ENCODE peak calls at places on chromosomes 7 and 10, in six cellular contexts. One of them, this sample, is unnamed.

GRCh38 chr7:102117743-102118142 is 168.9 kb upstream of the SH2B2 start:
- DNase-seq in IMR-90: peak
- DNase-seq in neuronal stem cell: no peak
- DNase-seq in trophoblast cell: no peak
- DNase-seq in fibroblast of lung: peak
- DNase-seq in GM12878: no peak
- DNase-seq in this sample: no peak

GRCh38 chr7:42194218-42194617 is 42.8 kb downstream of the GLI3 start:
- DNase-seq in IMR-90: no peak
- DNase-seq in neuronal stem cell: no peak
- DNase-seq in trophoblast cell: no peak
- DNase-seq in fibroblast of lung: no peak
- DNase-seq in GM12878: no peak
- DNase-seq in this sample: no peak

GRCh38 chr7:134452419-134452827 is 6.5 kb downstream of the AKR1B1 start:
- DNase-seq in IMR-90: no peak
- DNase-seq in neuronal stem cell: peak
- DNase-seq in trophoblast cell: peak
- DNase-seq in fibroblast of lung: no peak
- DNase-seq in GM12878: no peak
- DNase-seq in this sample: no peak

GRCh38 chr10:6014241-6014761 is 37.0 kb upstream of the IL15RA start:
- DNase-seq in IMR-90: peak
- DNase-seq in neuronal stem cell: no peak
- DNase-seq in trophoblast cell: peak
- DNase-seq in fibroblast of lung: peak
- DNase-seq in GM12878: peak
- DNase-seq in this sample: no peak

GRCh38 chr7:138001529-138002095 is at the start of gene CREB3L2:
- DNase-seq in IMR-90: peak
- DNase-seq in neuronal stem cell: no peak
- DNase-seq in trophoblast cell: peak
- DNase-seq in fibroblast of lung: peak
- DNase-seq in GM12878: no peak
- DNase-seq in this sample: no peak

GRCh38 chr10:88032566-88032965 is 169.1 kb downstream of the PTEN start:
- DNase-seq in IMR-90: peak
- DNase-seq in neuronal stem cell: no peak
- DNase-seq in trophoblast cell: peak
- DNase-seq in fibroblast of lung: peak
- DNase-seq in GM12878: no peak
- DNase-seq in this sample: no peak

GRCh38 chr7:17185690-17186070 is 112.8 kb upstream of the AHR start:
- DNase-seq in IMR-90: peak
- DNase-seq in neuronal stem cell: no peak
- DNase-seq in trophoblast cell: peak
- DNase-seq in fibroblast of lung: peak
- DNase-seq in GM12878: peak
- DNase-seq in this sample: no peak

GRCh38 chr10:78972160-78972946 is 96.4 kb upstream of the ZMIZ1 start:
- DNase-seq in IMR-90: peak
- DNase-seq in neuronal stem cell: peak
- DNase-seq in trophoblast cell: peak
- DNase-seq in fibroblast of lung: peak
- DNase-seq in GM12878: no peak
- DNase-seq in this sample: no peak

GRCh38 chr10:130708465-130708864 is 572.3 kb downstream of the GLRX3 start:
- DNase-seq in IMR-90: no peak
- DNase-seq in neuronal stem cell: no peak
- DNase-seq in trophoblast cell: no peak
- DNase-seq in fibroblast of lung: no peak
- DNase-seq in GM12878: no peak
- DNase-seq in this sample: no peak

GRCh38 chr7:105596866-105597265 is 15.6 kb upstream of the EFCAB10 start:
- DNase-seq in IMR-90: no peak
- DNase-seq in neuronal stem cell: no peak
- DNase-seq in trophoblast cell: no peak
- DNase-seq in fibroblast of lung: no peak
- DNase-seq in GM12878: no peak
- DNase-seq in this sample: no peak

GRCh38 chr10:28722065-28722803 is 44.9 kb downstream of the BAMBI start:
- DNase-seq in IMR-90: peak
- DNase-seq in neuronal stem cell: peak
- DNase-seq in trophoblast cell: peak
- DNase-seq in fibroblast of lung: peak
- DNase-seq in GM12878: no peak
- DNase-seq in this sample: no peak

GRCh38 chr7:51019231-51019844 is 236.6 kb upstream of the GRB10 start:
- DNase-seq in IMR-90: peak
- DNase-seq in neuronal stem cell: no peak
- DNase-seq in trophoblast cell: no peak
- DNase-seq in fibroblast of lung: peak
- DNase-seq in GM12878: no peak
- DNase-seq in this sample: no peak

GRCh38 chr7:50266893-50267386 is 37.6 kb upstream of the IKZF1 start:
- DNase-seq in IMR-90: no peak
- DNase-seq in neuronal stem cell: no peak
- DNase-seq in trophoblast cell: no peak
- DNase-seq in fibroblast of lung: no peak
- DNase-seq in GM12878: peak
- DNase-seq in this sample: no peak

GRCh38 chr7:130421685-130422084 is 19.1 kb downstream of the CEP41 start:
- DNase-seq in IMR-90: peak
- DNase-seq in neuronal stem cell: no peak
- DNase-seq in trophoblast cell: no peak
- DNase-seq in fibroblast of lung: peak
- DNase-seq in GM12878: no peak
- DNase-seq in this sample: no peak

GRCh38 chr7:47088329-47089067 is 493.4 kb downstream of the TNS3 start:
- DNase-seq in IMR-90: peak
- DNase-seq in neuronal stem cell: peak
- DNase-seq in trophoblast cell: peak
- DNase-seq in fibroblast of lung: peak
- DNase-seq in GM12878: no peak
- DNase-seq in this sample: no peak

GRCh38 chr10:85623342-85623741 is 743.3 kb downstream of the GRID1 start:
- DNase-seq in IMR-90: no peak
- DNase-seq in neuronal stem cell: no peak
- DNase-seq in trophoblast cell: no peak
- DNase-seq in fibroblast of lung: no peak
- DNase-seq in GM12878: no peak
- DNase-seq in this sample: no peak

GRCh38 chr7:2959343-2959680 is 84.4 kb downstream of the CARD11 start:
- DNase-seq in IMR-90: no peak
- DNase-seq in neuronal stem cell: no peak
- DNase-seq in trophoblast cell: no peak
- DNase-seq in fibroblast of lung: no peak
- DNase-seq in GM12878: no peak
- DNase-seq in this sample: no peak

GRCh38 chr10:51246156-51246555 is 171.9 kb downstream of the PRKG1 start:
- DNase-seq in IMR-90: no peak
- DNase-seq in neuronal stem cell: no peak
- DNase-seq in trophoblast cell: peak
- DNase-seq in fibroblast of lung: peak
- DNase-seq in GM12878: no peak
- DNase-seq in this sample: no peak

GRCh38 chr10:34638405-34639054 is 176.6 kb downstream of the PARD3 start:
- DNase-seq in IMR-90: peak
- DNase-seq in neuronal stem cell: peak
- DNase-seq in trophoblast cell: peak
- DNase-seq in fibroblast of lung: peak
- DNase-seq in GM12878: peak
- DNase-seq in this sample: peak

GRCh38 chr10:80196270-80196949 is 8.9 kb downstream of the ANXA11 start:
- DNase-seq in IMR-90: peak
- DNase-seq in neuronal stem cell: no peak
- DNase-seq in trophoblast cell: peak
- DNase-seq in fibroblast of lung: peak
- DNase-seq in GM12878: peak
- DNase-seq in this sample: peak

GRCh38 chr7:47689558-47689957 is 107.6 kb upstream of the TNS3 start:
- DNase-seq in IMR-90: no peak
- DNase-seq in neuronal stem cell: no peak
- DNase-seq in trophoblast cell: no peak
- DNase-seq in fibroblast of lung: no peak
- DNase-seq in GM12878: no peak
- DNase-seq in this sample: no peak

GRCh38 chr10:122373713-122374112 is 795 bp upstream of the PLEKHA1 start:
- DNase-seq in IMR-90: peak
- DNase-seq in neuronal stem cell: no peak
- DNase-seq in trophoblast cell: peak
- DNase-seq in fibroblast of lung: peak
- DNase-seq in GM12878: no peak
- DNase-seq in this sample: no peak

GRCh38 chr7:106397994-106398393 is 113.2 kb upstream of the NAMPT start:
- DNase-seq in IMR-90: no peak
- DNase-seq in neuronal stem cell: no peak
- DNase-seq in trophoblast cell: no peak
- DNase-seq in fibroblast of lung: no peak
- DNase-seq in GM12878: no peak
- DNase-seq in this sample: no peak

GRCh38 chr7:30433082-30433481 is 45.5 kb downstream of the NOD1 start:
- DNase-seq in IMR-90: peak
- DNase-seq in neuronal stem cell: no peak
- DNase-seq in trophoblast cell: no peak
- DNase-seq in fibroblast of lung: peak
- DNase-seq in GM12878: no peak
- DNase-seq in this sample: no peak

GRCh38 chr7:71615017-71615416 is 483.1 kb downstream of the GALNT17 start:
- DNase-seq in IMR-90: no peak
- DNase-seq in neuronal stem cell: no peak
- DNase-seq in trophoblast cell: no peak
- DNase-seq in fibroblast of lung: no peak
- DNase-seq in GM12878: no peak
- DNase-seq in this sample: no peak

GRCh38 chr10:132401396-132402168 is 4.6 kb downstream of the PWWP2B start:
- DNase-seq in IMR-90: no peak
- DNase-seq in neuronal stem cell: no peak
- DNase-seq in trophoblast cell: no peak
- DNase-seq in fibroblast of lung: no peak
- DNase-seq in GM12878: no peak
- DNase-seq in this sample: no peak
- H3K9ac ChIP-seq in IMR-90: no peak
- H3K9ac ChIP-seq in neuronal stem cell: no peak
- H3K9ac ChIP-seq in trophoblast cell: no peak
- H3K9ac ChIP-seq in fibroblast of lung: no peak
- H3K9ac ChIP-seq in GM12878: no peak
- H3K9ac ChIP-seq in this sample: no peak

GRCh38 chr7:5477723-5478531 is 54.3 kb upstream of the TNRC18 start:
- DNase-seq in IMR-90: no peak
- DNase-seq in neuronal stem cell: no peak
- DNase-seq in trophoblast cell: no peak
- DNase-seq in fibroblast of lung: no peak
- DNase-seq in GM12878: no peak
- DNase-seq in this sample: no peak
- H3K9ac ChIP-seq in IMR-90: no peak
- H3K9ac ChIP-seq in neuronal stem cell: peak
- H3K9ac ChIP-seq in trophoblast cell: no peak
- H3K9ac ChIP-seq in fibroblast of lung: no peak
- H3K9ac ChIP-seq in GM12878: no peak
- H3K9ac ChIP-seq in this sample: no peak

GRCh38 chr7:26599982-26600381 is 264.4 kb downstream of the SKAP2 start:
- DNase-seq in IMR-90: no peak
- DNase-seq in neuronal stem cell: no peak
- DNase-seq in trophoblast cell: no peak
- DNase-seq in fibroblast of lung: no peak
- DNase-seq in GM12878: no peak
- DNase-seq in this sample: no peak
- H3K9ac ChIP-seq in IMR-90: no peak
- H3K9ac ChIP-seq in neuronal stem cell: no peak
- H3K9ac ChIP-seq in trophoblast cell: no peak
- H3K9ac ChIP-seq in fibroblast of lung: no peak
- H3K9ac ChIP-seq in GM12878: no peak
- H3K9ac ChIP-seq in this sample: no peak

DNA sequence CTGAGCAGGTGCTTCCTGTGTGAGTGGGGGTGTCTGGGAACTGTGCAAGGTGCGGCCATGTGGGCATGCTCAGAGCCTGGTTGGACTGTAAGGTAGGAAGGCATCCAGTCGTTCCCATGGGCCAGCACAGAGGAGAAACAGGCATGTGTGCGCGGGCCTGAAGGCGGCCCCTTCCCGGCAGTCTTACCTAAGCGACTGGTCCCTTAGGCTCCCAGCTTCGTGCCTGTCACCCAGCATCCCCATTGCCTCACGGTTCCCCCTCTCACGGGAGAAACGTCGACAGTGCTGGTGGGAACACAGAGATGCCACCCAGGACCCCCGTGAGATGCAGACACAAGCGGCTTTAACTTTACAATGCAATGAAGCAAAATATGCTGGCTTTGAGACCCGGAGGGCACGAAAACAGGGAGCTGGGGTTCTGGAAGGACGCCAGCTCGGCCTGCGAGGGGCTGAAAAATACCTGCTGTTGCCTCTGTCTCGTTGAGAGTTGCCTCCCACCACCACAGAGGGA is 128.2 kb downstream of the DNAJB6 start:
- DNase-seq in IMR-90: no peak
- DNase-seq in neuronal stem cell: no peak
- DNase-seq in trophoblast cell: no peak
- DNase-seq in fibroblast of lung: no peak
- DNase-seq in GM12878: no peak
- DNase-seq in this sample: no peak
- H3K9ac ChIP-seq in IMR-90: no peak
- H3K9ac ChIP-seq in neuronal stem cell: no peak
- H3K9ac ChIP-seq in trophoblast cell: no peak
- H3K9ac ChIP-seq in fibroblast of lung: no peak
- H3K9ac ChIP-seq in GM12878: no peak
- H3K9ac ChIP-seq in this sample: no peak

GRCh38 chr7:101096957-101097347 is 11.7 kb downstream of the TRIM56 start:
- DNase-seq in IMR-90: no peak
- DNase-seq in neuronal stem cell: no peak
- DNase-seq in trophoblast cell: no peak
- DNase-seq in fibroblast of lung: no peak
- DNase-seq in GM12878: no peak
- DNase-seq in this sample: no peak

GRCh38 chr7:101094791-101095375 is 9.6 kb downstream of the TRIM56 start:
- DNase-seq in IMR-90: peak
- DNase-seq in neuronal stem cell: no peak
- DNase-seq in trophoblast cell: peak
- DNase-seq in fibroblast of lung: peak
- DNase-seq in GM12878: no peak
- DNase-seq in this sample: no peak

GRCh38 chr7:101096331-101096956 is 11.2 kb downstream of the TRIM56 start:
- DNase-seq in IMR-90: no peak
- DNase-seq in neuronal stem cell: no peak
- DNase-seq in trophoblast cell: no peak
- DNase-seq in fibroblast of lung: no peak
- DNase-seq in GM12878: no peak
- DNase-seq in this sample: no peak

GRCh38 chr7:101093907-101094306 is 8.6 kb downstream of the TRIM56 start:
- DNase-seq in IMR-90: peak
- DNase-seq in neuronal stem cell: no peak
- DNase-seq in trophoblast cell: peak
- DNase-seq in fibroblast of lung: peak
- DNase-seq in GM12878: no peak
- DNase-seq in this sample: no peak

DNA sequence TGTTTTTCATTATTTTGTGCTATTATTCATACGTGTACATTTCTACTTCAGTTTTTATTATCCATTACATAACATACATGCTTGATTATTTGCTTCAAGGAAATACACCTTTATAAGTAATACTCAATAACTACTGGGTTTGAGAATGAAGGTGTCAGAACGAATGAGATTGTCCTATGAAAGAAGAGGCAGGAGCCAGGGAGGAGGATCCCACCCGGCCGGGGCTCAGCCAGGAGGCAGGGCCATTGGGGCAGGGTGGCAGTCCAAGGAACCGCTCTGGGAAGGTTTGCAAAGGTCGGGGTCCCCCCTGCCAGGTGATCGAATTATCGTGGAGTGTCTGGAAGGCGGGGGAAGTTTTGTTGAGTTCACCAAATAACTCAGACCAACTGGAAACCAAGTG is 9.1 kb downstream of the TRIM56 start:
- DNase-seq in IMR-90: no peak
- DNase-seq in neuronal stem cell: no peak
- DNase-seq in trophoblast cell: no peak
- DNase-seq in fibroblast of lung: no peak
- DNase-seq in GM12878: no peak
- DNase-seq in this sample: no peak
- H3K9ac ChIP-seq in IMR-90: peak
- H3K9ac ChIP-seq in neuronal stem cell: no peak
- H3K9ac ChIP-seq in trophoblast cell: no peak
- H3K9ac ChIP-seq in fibroblast of lung: peak
- H3K9ac ChIP-seq in GM12878: no peak
- H3K9ac ChIP-seq in this sample: peak